ENCODE peak calls at places on chromosomes 4 and X, in ten cellular contexts. E, Q, M, A, X, U, H, Y, V and G are unnamed samples.

GRCh38 chr4:185426960-185427688 is 1.4 kb upstream of the UFSP2 start:
- DNase-seq in E (no peak), Q (no peak), M (no peak), A (no peak), X (no peak), U (no peak), H (no peak), Y (no peak), V (no peak), G (no peak)

GRCh38 chr4:121819216-121819980 is 4.3 kb downstream of the CCNA2 start:
- DNase-seq in E (no peak), Q (no peak), M (no peak), A (no peak), X (no peak), U (no peak), H (no peak), Y (no peak), V (no peak), G (no peak)

GRCh38 chr4:20126906-20127305 is 124.8 kb upstream of the SLIT2 start:
- DNase-seq in E (no peak), Q (no peak), M (no peak), A (peak; percentile 38), X (no peak), U (no peak), H (no peak), Y (no peak), V (no peak), G (no peak)

GRCh38 chr4:78774395-78774794 is 1.8 kb upstream of the BMP2K start:
- DNase-seq in E (no peak), Q (no peak), M (no peak), A (no peak), X (no peak), U (no peak), H (no peak), Y (no peak), V (no peak), G (no peak)

GRCh38 chr4:165204462-165204830 is 2.9 kb upstream of the KLHL2 start:
- DNase-seq in E (no peak), Q (no peak), M (no peak), A (no peak), X (no peak), U (no peak), H (no peak), Y (no peak), V (no peak), G (no peak)

GRCh38 chr4:105677689-105678088 is 30.8 kb downstream of the INTS12 start:
- DNase-seq in E (no peak), Q (no peak), M (no peak), A (no peak), X (no peak), U (no peak), H (no peak), Y (no peak), V (no peak), G (no peak)

GRCh38 chr4:23934915-23935314 is 45.1 kb upstream of the PPARGC1A start:
- DNase-seq in E (no peak), Q (no peak), M (peak; percentile 96), A (peak; percentile 67), X (no peak), U (no peak), H (no peak), Y (no peak), V (no peak), G (peak; percentile 71)

GRCh38 chrX:78357342-78358055 is 30.1 kb upstream of the CYSLTR1 start:
- DNase-seq in E (no peak), Q (no peak), M (no peak), A (no peak), X (no peak), U (no peak), H (no peak), Y (no peak), V (no peak), G (no peak)

GRCh38 chr4:82469776-82470345 is 39.5 kb downstream of the ENOPH1 start:
- DNase-seq in E (no peak), Q (no peak), M (no peak), A (peak; percentile 32), X (no peak), U (no peak), H (no peak), Y (no peak), V (no peak), G (no peak)

GRCh38 chrX:30190426-30190825 is 24.9 kb upstream of the MAGEB2 start:
- DNase-seq in E (no peak), Q (no peak), M (no peak), A (no peak), X (no peak), U (no peak), H (no peak), Y (no peak), V (no peak), G (no peak)

GRCh38 chr4:87848622-87849351 is 16.0 kb downstream of the MEPE start:
- DNase-seq in E (no peak), Q (peak; percentile 51), M (no peak), A (no peak), X (peak; percentile 64), U (no peak), H (peak; percentile 45), Y (peak; percentile 21), V (peak; percentile 25), G (no peak)